ENCODE peak calls at places on chromosomes 11 and 22, in seven cellular contexts. J is activated effector memory CD4-positive, alpha-beta T cell treated with anti-CD3 and anti-CD28 coated beads, Interleukin-2, amount 50 U/mL, for 16 hours; L is HFFc6; F is LoVo; K is lung microvascular endothelial cell; H is right atrium auricular region; V is NCI-H1092 treated with DMSO at 0.1 percent for 48 hours. Z is an unnamed sample.

GRCh38 chr11:23181022-23181807 is 320.9 kb upstream of the CCDC179 start:
- DNase-seq in H (no peak), L (no peak), V (no peak), K (no peak), F (no peak), J (no peak), Z (no peak)

GRCh38 chr11:61124574-61125309 is 22.5 kb downstream of the CD5 start:
- DNase-seq in F (no peak), J (no peak), H (no peak), V (no peak), K (no peak), L (no peak), Z (no peak)

GRCh38 chr11:73140213-73141030 is 1.7 kb downstream of the FCHSD2 start:
- DNase-seq in K (peak; percentile 57), H (no peak), V (peak; percentile 64), J (peak; percentile 65), F (no peak), L (no peak), Z (peak; percentile 65)

GRCh38 chr22:37328017-37328416 is 45.7 kb downstream of the CYTH4 start:
- DNase-seq in F (peak; percentile 30), V (no peak), H (no peak), L (peak; percentile 93), K (peak; percentile 32), J (no peak), Z (peak; percentile 51)

GRCh38 chr22:17698948-17699347 is 60.4 kb downstream of the BCL2L13 start:
- DNase-seq in J (no peak), L (no peak), V (no peak), F (no peak), H (no peak), K (peak; percentile 27), Z (no peak)

GRCh38 chr11:122691751-122692150 is 36.2 kb downstream of the UBASH3B start:
- DNase-seq in K (no peak), L (no peak), V (no peak), H (no peak), F (no peak), J (no peak), Z (no peak)

GRCh38 chr11:32131321-32131720 is 40.4 kb downstream of the RCN1 start:
- DNase-seq in J (no peak), L (peak; percentile 45), K (no peak), H (no peak), F (no peak), V (no peak), Z (no peak)

GRCh38 chr11:113532697-113533424 is 57.7 kb upstream of the DRD2 start:
- DNase-seq in V (peak; percentile 81), F (peak; percentile 72), J (peak; percentile 84), H (peak; percentile 75), L (peak; percentile 43), K (peak; percentile 85), Z (peak; percentile 61)

GRCh38 chr11:129077191-129077590 is 114.9 kb downstream of the ARHGAP32 start:
- DNase-seq in K (peak; percentile 35), V (no peak), F (peak; percentile 2), J (no peak), L (no peak), H (no peak), Z (no peak)

GRCh38 chr22:43891360-43892182 is at the start of gene PNPLA5:
- DNase-seq in J (peak; percentile 67), L (no peak), H (no peak), V (no peak), K (no peak), F (no peak), Z (no peak)

GRCh38 chr22:46684706-46685105 is 53.3 kb downstream of the CERK start:
- DNase-seq in L (no peak), K (no peak), F (no peak), V (peak; percentile 24), H (no peak), J (no peak), Z (no peak)

Z was measured in AG08396.